ENCODE peak calls at places on chromosomes 3 and 15, in seven cellular contexts. U is lower leg skin, M is A549, K is neural progenitor cell, N is cardiac fibroblast, Z is dorsolateral prefrontal cortex, W is PC-9. O is an unnamed sample.
A peak's percentile ranks its signal among the peaks of the same experiment; 100 is the strongest.

GRCh38 chr15:95442107-95442719 is 888.3 kb upstream of the NR2F2 start:
- DNase-seq in N (peak; percentile 65), Z (no peak), W (no peak), K (no peak), U (no peak), M (no peak), O (no peak)

GRCh38 chr15:94247789-94248638 is 16.7 kb downstream of the MCTP2 start:
- DNase-seq in Z (no peak), N (no peak), M (no peak), K (no peak), U (no peak), W (no peak), O (no peak)

GRCh38 chr3:105066106-105066839 is 300.4 kb upstream of the ALCAM start:
- DNase-seq in U (no peak), M (no peak), Z (no peak), K (no peak), W (no peak), N (peak; percentile 35), O (no peak)

GRCh38 chr3:170162052-170162451 is 19.5 kb downstream of the PHC3 start:
- DNase-seq in N (no peak), M (no peak), U (no peak), Z (no peak), W (no peak), K (no peak), O (no peak)

GRCh38 chr3:38253704-38254103 is 11.9 kb upstream of the SLC22A13 start:
- DNase-seq in W (no peak), M (no peak), N (no peak), K (no peak), Z (no peak), U (no peak), O (no peak)

GRCh38 chr3:136193273-136194043 is 2.7 kb downstream of the MSL2 start:
- DNase-seq in K (no peak), N (no peak), W (no peak), U (no peak), Z (no peak), M (no peak), O (no peak)

GRCh38 chr3:163943664-163944063 is 1134.6 kb downstream of the SI start:
- DNase-seq in N (no peak), M (no peak), Z (no peak), W (no peak), U (no peak), K (no peak), O (no peak)

GRCh38 chr3:151918253-151919029 is 45.0 kb downstream of the SUCNR1 start:
- DNase-seq in N (peak; percentile 86), U (peak; percentile 49), K (peak; percentile 27), Z (no peak), M (peak; percentile 75), W (no peak), O (no peak)

GRCh38 chr3:112637700-112638099 is 3.2 kb downstream of the CCDC80 start:
- DNase-seq in K (no peak), Z (no peak), U (no peak), M (no peak), W (no peak), N (no peak), O (no peak)

GRCh38 chr3:77052733-77053680 is 13.1 kb downstream of the ROBO2 start:
- DNase-seq in Z (no peak), U (no peak), W (no peak), N (no peak), M (no peak), K (no peak), O (no peak)

GRCh38 chr3:147015334-147015733 is 391.0 kb downstream of the ZIC4 start:
- DNase-seq in N (no peak), Z (no peak), U (no peak), W (no peak), M (no peak), K (no peak), O (no peak)

GRCh38 chr15:82689147-82689546 is 20.5 kb downstream of the AP3B2 start:
- DNase-seq in N (no peak), U (no peak), W (no peak), Z (no peak), K (no peak), M (no peak), O (peak; percentile 39)

GRCh38 chr3:170278632-170279031 is 56.4 kb downstream of the PRKCI start:
- DNase-seq in M (no peak), U (no peak), W (no peak), Z (no peak), N (no peak), K (no peak), O (no peak)

GRCh38 chr15:58931985-58932384 is 1.5 kb downstream of the SLTM start:
- DNase-seq in N (peak; percentile 80), U (no peak), M (peak; percentile 22), Z (no peak), W (no peak), K (no peak), O (no peak)

GRCh38 chr3:76500746-76501275 is 539.1 kb upstream of the ROBO2 start:
- DNase-seq in N (no peak), K (no peak), Z (no peak), U (no peak), W (no peak), M (no peak), O (no peak)

GRCh38 chr3:141915016-141915415 is 38.6 kb downstream of the ATP1B3 start:
- DNase-seq in Z (no peak), W (no peak), K (no peak), N (no peak), M (no peak), U (no peak), O (no peak)

GRCh38 chr3:177441813-177442646 is 244.7 kb upstream of the TBL1XR1 start:
- DNase-seq in M (no peak), U (no peak), W (no peak), Z (no peak), N (no peak), K (no peak), O (no peak)

GRCh38 chr3:36993326-36994283 is at the start of gene MLH1:
- DNase-seq in Z (peak; percentile 92), N (peak; percentile 100), W (peak; percentile 99), M (peak; percentile 100), K (peak; percentile 99), U (peak; percentile 100), O (peak; percentile 98)

GRCh38 chr3:117356296-117356695 is 646.7 kb downstream of the TUSC7 start:
- DNase-seq in N (no peak), M (no peak), U (no peak), K (peak; percentile 70), W (no peak), Z (no peak), O (no peak)

GRCh38 chr15:99435138-99435695 is 130.6 kb upstream of the MEF2A start:
- DNase-seq in K (no peak), W (peak; percentile 95), M (no peak), U (peak; percentile 72), N (no peak), Z (peak; percentile 2), O (peak; percentile 6)

GRCh38 chr15:83762367-83762766 is 108.4 kb downstream of the ADAMTSL3 start:
- DNase-seq in U (no peak), N (no peak), M (peak; percentile 11), W (no peak), Z (no peak), K (no peak), O (no peak)
- TF ChIP-seq CTCF in U (no peak), N (no peak), M (no peak), W (no peak), Z (no peak), K (no peak), O (no peak)

DNA sequence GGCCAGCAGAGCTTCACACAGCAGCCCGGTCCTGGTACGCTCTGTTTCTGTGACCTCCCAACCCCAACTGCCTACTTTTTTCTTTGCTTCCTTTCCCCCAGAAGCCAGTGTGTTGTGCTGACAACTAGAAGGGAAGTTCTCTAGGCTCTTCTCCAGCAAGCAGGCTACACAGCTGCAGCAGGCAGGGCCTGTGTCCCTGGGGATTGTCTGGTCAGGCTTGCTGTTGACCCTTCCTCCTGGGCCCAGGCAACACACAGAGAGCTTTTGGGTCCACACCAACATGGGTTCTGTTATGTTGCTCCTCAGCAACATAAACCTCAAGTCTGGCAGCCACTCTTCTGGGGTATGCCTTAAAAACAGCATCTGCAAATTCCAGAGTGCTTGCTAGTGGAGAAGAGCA is 36.2 kb upstream of the TSPAN3 start:
- DNase-seq in U (no peak), W (no peak), Z (no peak), K (no peak), M (no peak), N (peak; percentile 85), O (no peak)
- TF ChIP-seq CTCF in U (no peak), W (no peak), Z (no peak), K (no peak), M (no peak), N (no peak), O (no peak)

GRCh38 chr15:67865331-67865730 is 25.5 kb upstream of the RNU6-1 start:
- DNase-seq in N (peak; percentile 49), K (no peak), M (no peak), U (no peak), Z (no peak), W (no peak), O (no peak)
- TF ChIP-seq CTCF in N (no peak), K (no peak), M (no peak), U (no peak), Z (no peak), W (no peak), O (no peak)

GRCh38 chr3:191409791-191410359 is 51.1 kb upstream of the PYDC2 start:
- DNase-seq in K (no peak), Z (no peak), U (no peak), W (no peak), M (no peak), N (no peak), O (no peak)
- TF ChIP-seq CTCF in K (no peak), Z (no peak), U (no peak), W (no peak), M (no peak), N (no peak), O (no peak)

GRCh38 chr15:43183270-43183669 is 1.9 kb upstream of the CCNDBP1 start:
- DNase-seq in W (no peak), Z (no peak), K (no peak), U (no peak), M (no peak), N (no peak), O (no peak)

GRCh38 chr15:43185161-43186002 is at the start of gene CCNDBP1:
- DNase-seq in N (peak; percentile 77), M (peak; percentile 93), Z (peak; percentile 92), K (peak; percentile 97), W (peak; percentile 96), U (peak; percentile 93), O (peak; percentile 98)

GRCh38 chr15:43184407-43185160 is 619 bp upstream of the CCNDBP1 start:
- DNase-seq in N (no peak), Z (no peak), M (no peak), U (no peak), K (no peak), W (no peak), O (no peak)

GRCh38 chr15:43187544-43188155 is 2.4 kb downstream of the CCNDBP1 start:
- DNase-seq in Z (no peak), M (peak; percentile 51), W (no peak), U (no peak), K (peak; percentile 64), N (peak; percentile 79), O (no peak)

GRCh38 chr15:43186003-43186353 is 775 bp downstream of the CCNDBP1 start:
- DNase-seq in Z (peak; percentile 17), M (peak; percentile 10), U (no peak), K (no peak), W (peak; percentile 17), N (no peak), O (no peak)
- TF ChIP-seq CTCF in Z (peak; percentile 3), M (no peak), U (no peak), K (no peak), W (peak; percentile 10), N (no peak), O (no peak)

GRCh38 chr3:80006315-80006714 is 238.5 kb upstream of the ROBO1 start:
- DNase-seq in U (no peak), N (no peak), Z (no peak), W (no peak), K (no peak), M (no peak), O (no peak)
- TF ChIP-seq CTCF in U (no peak), N (no peak), Z (no peak), W (no peak), K (no peak), M (no peak), O (no peak)